ENCODE peak calls at places on chromosomes 2 and 18, in six cellular contexts. T, Y, E, J, H and D are unnamed samples.

GRCh38 chr2:41836944-41837343 is 210.9 kb upstream of the PKDCC start:
- DNase-seq in T (no peak), Y (no peak), E (peak; percentile 33), J (no peak), H (no peak), D (peak; percentile 53)

GRCh38 chr18:2627821-2628276 is 27.7 kb upstream of the SMCHD1 start:
- DNase-seq in T (no peak), Y (no peak), E (no peak), J (no peak), H (peak; percentile 19), D (no peak)

GRCh38 chr2:212995920-212996319 is 155.5 kb downstream of the IKZF2 start:
- DNase-seq in T (no peak), Y (no peak), E (no peak), J (no peak), H (peak; percentile 17), D (peak; percentile 5)

GRCh38 chr2:64035067-64035942 is 16.1 kb upstream of the VPS54 start:
- DNase-seq in T (peak; percentile 38), Y (no peak), E (no peak), J (no peak), H (no peak), D (no peak)

GRCh38 chr18:8116346-8117007 is 492.8 kb upstream of the RAB12 start:
- DNase-seq in T (no peak), Y (no peak), E (no peak), J (no peak), H (peak; percentile 35), D (no peak)

GRCh38 chr2:86256300-86256699 is 57.0 kb downstream of the MRPL35 start:
- DNase-seq in T (no peak), Y (no peak), E (no peak), J (no peak), H (no peak), D (no peak)

GRCh38 chr18:49968649-49969309 is 155.4 kb upstream of the ACAA2 start:
- DNase-seq in T (no peak), Y (no peak), E (no peak), J (no peak), H (no peak), D (no peak)

GRCh38 chr2:235106874-235107639 is 155.2 kb downstream of the SH3BP4 start:
- DNase-seq in T (peak; percentile 52), Y (peak; percentile 74), E (no peak), J (peak; percentile 53), H (peak; percentile 75), D (peak; percentile 56)

GRCh38 chr18:33282142-33282541 is 158.4 kb downstream of the CCDC178 start:
- DNase-seq in T (no peak), Y (peak; percentile 20), E (no peak), J (no peak), H (no peak), D (no peak)

GRCh38 chr2:217901826-217902225 is 101.0 kb downstream of the TNS1 start:
- DNase-seq in T (no peak), Y (peak; percentile 74), E (no peak), J (no peak), H (peak; percentile 41), D (no peak)

GRCh38 chr2:135944625-135945024 is 40.8 kb downstream of the DARS1 start:
- DNase-seq in T (no peak), Y (no peak), E (no peak), J (no peak), H (no peak), D (no peak)

GRCh38 chr2:32479224-32479623 is 122.4 kb downstream of the BIRC6 start:
- DNase-seq in T (no peak), Y (no peak), E (no peak), J (peak; percentile 19), H (no peak), D (no peak)

GRCh38 chr2:43634604-43635306 is 2.3 kb upstream of the PLEKHH2 start:
- DNase-seq in T (peak; percentile 46), Y (no peak), E (no peak), J (peak; percentile 82), H (peak; percentile 34), D (peak; percentile 84)

GRCh38 chr2:45212953-45213635 is 203.8 kb upstream of the SIX2 start:
- DNase-seq in T (no peak), Y (no peak), E (no peak), J (no peak), H (no peak), D (no peak)

GRCh38 chr18:10060469-10060782 is 146.6 kb downstream of the VAPA start:
- DNase-seq in T (no peak), Y (no peak), E (no peak), J (no peak), H (no peak), D (no peak)

GRCh38 chr2:238573065-238573778 is 146.5 kb downstream of the ASB1 start:
- DNase-seq in T (no peak), Y (no peak), E (no peak), J (no peak), H (peak; percentile 23), D (no peak)

GRCh38 chr2:9057939-9058761 is 54.7 kb upstream of the MBOAT2 start:
- DNase-seq in T (no peak), Y (no peak), E (no peak), J (no peak), H (peak; percentile 93), D (peak; percentile 15)

GRCh38 chr18:42048150-42048549 is 93.1 kb downstream of the PIK3C3 start:
- DNase-seq in T (no peak), Y (no peak), E (no peak), J (peak; percentile 64), H (peak; percentile 47), D (peak; percentile 28)

GRCh38 chr18:76494181-76494540 is 881 bp downstream of the ZNF516 start:
- DNase-seq in T (peak; percentile 16), Y (peak; percentile 77), E (no peak), J (no peak), H (peak; percentile 30), D (no peak)